ENCODE peak calls at places on chromosome 17, in eight cellular contexts. One of them, this sample, is unnamed.

GRCh38 chr17:78597923-78598545 is 20.8 kb upstream of the DNAH17 start:
- DNase-seq in activated gamma-delta T cell treated with Interleukin-2 at 50 U/mL for 16 hours: no peak
- DNase-seq in hypothalamus: no peak
- DNase-seq in HFF-Myc: no peak
- DNase-seq in activated CD4-positive, alpha-beta T cell treated with anti-CD3 and anti-CD28 coated beads, Interleukin-2, amount 50 U/mL, for 48 hours: no peak
- DNase-seq in heart right ventricle: no peak
- DNase-seq in naive thymus-derived CD4-positive, alpha-beta T cell: no peak
- DNase-seq in EL: peak
- DNase-seq in this sample: no peak

GRCh38 chr17:38579934-38580333 is 25.8 kb downstream of the SRCIN1 start:
- DNase-seq in activated gamma-delta T cell treated with Interleukin-2 at 50 U/mL for 16 hours: no peak
- DNase-seq in hypothalamus: no peak
- DNase-seq in HFF-Myc: no peak
- DNase-seq in activated CD4-positive, alpha-beta T cell treated with anti-CD3 and anti-CD28 coated beads, Interleukin-2, amount 50 U/mL, for 48 hours: peak
- DNase-seq in heart right ventricle: peak
- DNase-seq in naive thymus-derived CD4-positive, alpha-beta T cell: no peak
- DNase-seq in EL: peak
- DNase-seq in this sample: no peak

GRCh38 chr17:21377821-21378396 is 1.8 kb downstream of the KCNJ12 start:
- DNase-seq in activated gamma-delta T cell treated with Interleukin-2 at 50 U/mL for 16 hours: no peak
- DNase-seq in hypothalamus: no peak
- DNase-seq in HFF-Myc: no peak
- DNase-seq in activated CD4-positive, alpha-beta T cell treated with anti-CD3 and anti-CD28 coated beads, Interleukin-2, amount 50 U/mL, for 48 hours: no peak
- DNase-seq in heart right ventricle: no peak
- DNase-seq in naive thymus-derived CD4-positive, alpha-beta T cell: no peak
- DNase-seq in EL: no peak
- DNase-seq in this sample: no peak

GRCh38 chr17:43669971-43670644 is 8.4 kb upstream of the MEOX1 start:
- DNase-seq in activated gamma-delta T cell treated with Interleukin-2 at 50 U/mL for 16 hours: no peak
- DNase-seq in hypothalamus: no peak
- DNase-seq in HFF-Myc: no peak
- DNase-seq in activated CD4-positive, alpha-beta T cell treated with anti-CD3 and anti-CD28 coated beads, Interleukin-2, amount 50 U/mL, for 48 hours: no peak
- DNase-seq in heart right ventricle: no peak
- DNase-seq in naive thymus-derived CD4-positive, alpha-beta T cell: no peak
- DNase-seq in EL: no peak
- DNase-seq in this sample: no peak

GRCh38 chr17:14776791-14777190 is 475.9 kb downstream of the HS3ST3B1 start:
- DNase-seq in activated gamma-delta T cell treated with Interleukin-2 at 50 U/mL for 16 hours: no peak
- DNase-seq in hypothalamus: no peak
- DNase-seq in HFF-Myc: no peak
- DNase-seq in activated CD4-positive, alpha-beta T cell treated with anti-CD3 and anti-CD28 coated beads, Interleukin-2, amount 50 U/mL, for 48 hours: no peak
- DNase-seq in heart right ventricle: no peak
- DNase-seq in naive thymus-derived CD4-positive, alpha-beta T cell: no peak
- DNase-seq in EL: peak
- DNase-seq in this sample: no peak

GRCh38 chr17:45397796-45398195 is 34.9 kb downstream of the ARHGAP27 start:
- DNase-seq in activated gamma-delta T cell treated with Interleukin-2 at 50 U/mL for 16 hours: no peak
- DNase-seq in hypothalamus: no peak
- DNase-seq in HFF-Myc: no peak
- DNase-seq in activated CD4-positive, alpha-beta T cell treated with anti-CD3 and anti-CD28 coated beads, Interleukin-2, amount 50 U/mL, for 48 hours: no peak
- DNase-seq in heart right ventricle: no peak
- DNase-seq in naive thymus-derived CD4-positive, alpha-beta T cell: no peak
- DNase-seq in EL: no peak
- DNase-seq in this sample: no peak

GRCh38 chr17:79732246-79732645 is 1.5 kb downstream of the ENPP7 start:
- DNase-seq in activated gamma-delta T cell treated with Interleukin-2 at 50 U/mL for 16 hours: no peak
- DNase-seq in hypothalamus: no peak
- DNase-seq in HFF-Myc: no peak
- DNase-seq in activated CD4-positive, alpha-beta T cell treated with anti-CD3 and anti-CD28 coated beads, Interleukin-2, amount 50 U/mL, for 48 hours: no peak
- DNase-seq in heart right ventricle: no peak
- DNase-seq in naive thymus-derived CD4-positive, alpha-beta T cell: no peak
- DNase-seq in EL: no peak
- DNase-seq in this sample: no peak

GRCh38 chr17:69223809-69224208 is 4.8 kb downstream of the ABCA10 start:
- DNase-seq in activated gamma-delta T cell treated with Interleukin-2 at 50 U/mL for 16 hours: no peak
- DNase-seq in hypothalamus: no peak
- DNase-seq in HFF-Myc: no peak
- DNase-seq in activated CD4-positive, alpha-beta T cell treated with anti-CD3 and anti-CD28 coated beads, Interleukin-2, amount 50 U/mL, for 48 hours: no peak
- DNase-seq in heart right ventricle: no peak
- DNase-seq in naive thymus-derived CD4-positive, alpha-beta T cell: no peak
- DNase-seq in EL: peak
- DNase-seq in this sample: no peak

GRCh38 chr17:77688369-77688768 is 270.1 kb upstream of the TNRC6C start:
- DNase-seq in activated gamma-delta T cell treated with Interleukin-2 at 50 U/mL for 16 hours: no peak
- DNase-seq in hypothalamus: no peak
- DNase-seq in HFF-Myc: no peak
- DNase-seq in activated CD4-positive, alpha-beta T cell treated with anti-CD3 and anti-CD28 coated beads, Interleukin-2, amount 50 U/mL, for 48 hours: no peak
- DNase-seq in heart right ventricle: no peak
- DNase-seq in naive thymus-derived CD4-positive, alpha-beta T cell: no peak
- DNase-seq in EL: no peak
- DNase-seq in this sample: no peak

GRCh38 chr17:20986767-20987510 is 55.9 kb downstream of the USP22 start:
- DNase-seq in activated gamma-delta T cell treated with Interleukin-2 at 50 U/mL for 16 hours: no peak
- DNase-seq in hypothalamus: no peak
- DNase-seq in HFF-Myc: no peak
- DNase-seq in activated CD4-positive, alpha-beta T cell treated with anti-CD3 and anti-CD28 coated beads, Interleukin-2, amount 50 U/mL, for 48 hours: no peak
- DNase-seq in heart right ventricle: no peak
- DNase-seq in naive thymus-derived CD4-positive, alpha-beta T cell: no peak
- DNase-seq in EL: no peak
- DNase-seq in this sample: no peak

GRCh38 chr17:39903158-39903884 is 15.1 kb downstream of the GSDMB start:
- DNase-seq in activated gamma-delta T cell treated with Interleukin-2 at 50 U/mL for 16 hours: no peak
- DNase-seq in hypothalamus: no peak
- DNase-seq in HFF-Myc: no peak
- DNase-seq in activated CD4-positive, alpha-beta T cell treated with anti-CD3 and anti-CD28 coated beads, Interleukin-2, amount 50 U/mL, for 48 hours: no peak
- DNase-seq in heart right ventricle: no peak
- DNase-seq in naive thymus-derived CD4-positive, alpha-beta T cell: no peak
- DNase-seq in EL: no peak
- DNase-seq in this sample: no peak

GRCh38 chr17:28497931-28498330 is 8.2 kb upstream of the FOXN1 start:
- DNase-seq in activated gamma-delta T cell treated with Interleukin-2 at 50 U/mL for 16 hours: no peak
- DNase-seq in hypothalamus: no peak
- DNase-seq in HFF-Myc: no peak
- DNase-seq in activated CD4-positive, alpha-beta T cell treated with anti-CD3 and anti-CD28 coated beads, Interleukin-2, amount 50 U/mL, for 48 hours: no peak
- DNase-seq in heart right ventricle: no peak
- DNase-seq in naive thymus-derived CD4-positive, alpha-beta T cell: no peak
- DNase-seq in EL: no peak
- DNase-seq in this sample: no peak

GRCh38 chr17:80858301-80859003 is 133.2 kb upstream of the CHMP6 start:
- DNase-seq in activated gamma-delta T cell treated with Interleukin-2 at 50 U/mL for 16 hours: no peak
- DNase-seq in hypothalamus: no peak
- DNase-seq in HFF-Myc: no peak
- DNase-seq in activated CD4-positive, alpha-beta T cell treated with anti-CD3 and anti-CD28 coated beads, Interleukin-2, amount 50 U/mL, for 48 hours: no peak
- DNase-seq in heart right ventricle: no peak
- DNase-seq in naive thymus-derived CD4-positive, alpha-beta T cell: no peak
- DNase-seq in EL: no peak
- DNase-seq in this sample: no peak

GRCh38 chr17:35749560-35750412 is 3.3 kb downstream of the GAS2L2 start:
- DNase-seq in activated gamma-delta T cell treated with Interleukin-2 at 50 U/mL for 16 hours: no peak
- DNase-seq in hypothalamus: no peak
- DNase-seq in HFF-Myc: no peak
- DNase-seq in activated CD4-positive, alpha-beta T cell treated with anti-CD3 and anti-CD28 coated beads, Interleukin-2, amount 50 U/mL, for 48 hours: no peak
- DNase-seq in heart right ventricle: no peak
- DNase-seq in naive thymus-derived CD4-positive, alpha-beta T cell: no peak
- DNase-seq in EL: peak
- DNase-seq in this sample: no peak

GRCh38 chr17:41772218-41772585 is 14.3 kb downstream of the JUP start:
- DNase-seq in activated gamma-delta T cell treated with Interleukin-2 at 50 U/mL for 16 hours: no peak
- DNase-seq in hypothalamus: no peak
- DNase-seq in HFF-Myc: no peak
- DNase-seq in activated CD4-positive, alpha-beta T cell treated with anti-CD3 and anti-CD28 coated beads, Interleukin-2, amount 50 U/mL, for 48 hours: no peak
- DNase-seq in heart right ventricle: no peak
- DNase-seq in naive thymus-derived CD4-positive, alpha-beta T cell: no peak
- DNase-seq in EL: no peak
- DNase-seq in this sample: no peak

GRCh38 chr17:41621916-41622315 is 2.5 kb downstream of the KRT17 start:
- DNase-seq in activated gamma-delta T cell treated with Interleukin-2 at 50 U/mL for 16 hours: no peak
- DNase-seq in hypothalamus: no peak
- DNase-seq in HFF-Myc: no peak
- DNase-seq in activated CD4-positive, alpha-beta T cell treated with anti-CD3 and anti-CD28 coated beads, Interleukin-2, amount 50 U/mL, for 48 hours: no peak
- DNase-seq in heart right ventricle: no peak
- DNase-seq in naive thymus-derived CD4-positive, alpha-beta T cell: no peak
- DNase-seq in EL: no peak
- DNase-seq in this sample: no peak

GRCh38 chr17:18224053-18224427 is 1.4 kb upstream of the LLGL1 start:
- DNase-seq in activated gamma-delta T cell treated with Interleukin-2 at 50 U/mL for 16 hours: no peak
- DNase-seq in hypothalamus: no peak
- DNase-seq in HFF-Myc: no peak
- DNase-seq in activated CD4-positive, alpha-beta T cell treated with anti-CD3 and anti-CD28 coated beads, Interleukin-2, amount 50 U/mL, for 48 hours: no peak
- DNase-seq in heart right ventricle: no peak
- DNase-seq in naive thymus-derived CD4-positive, alpha-beta T cell: no peak
- DNase-seq in EL: peak
- DNase-seq in this sample: no peak

GRCh38 chr17:48704521-48704920 is 17.8 kb downstream of the PRAC1 start:
- DNase-seq in activated gamma-delta T cell treated with Interleukin-2 at 50 U/mL for 16 hours: no peak
- DNase-seq in hypothalamus: no peak
- DNase-seq in HFF-Myc: no peak
- DNase-seq in activated CD4-positive, alpha-beta T cell treated with anti-CD3 and anti-CD28 coated beads, Interleukin-2, amount 50 U/mL, for 48 hours: no peak
- DNase-seq in heart right ventricle: no peak
- DNase-seq in naive thymus-derived CD4-positive, alpha-beta T cell: no peak
- DNase-seq in EL: no peak
- DNase-seq in this sample: no peak

This sample was measured in CD8-positive, alpha-beta memory T cell.